ENCODE peak calls at places on chromosomes 12 and 14, in five cellular contexts. X is pancreas, K is fibroblast of lung, G is neural crest cell, U is lower leg skin. W is an unnamed sample.

GRCh38 chr14:105498430-105499255 is 7.6 kb downstream of the TEDC1 start:
- DNase-seq in X (peak; percentile 53), K (no peak), G (no peak), U (no peak), W (no peak)

GRCh38 chr14:95125156-95125555 is 32.2 kb downstream of the DICER1 start:
- DNase-seq in X (no peak), K (no peak), G (no peak), U (no peak), W (no peak)

GRCh38 chr14:73290279-73290678 is 53.0 kb downstream of the PAPLN start:
- DNase-seq in X (no peak), K (peak; percentile 28), G (no peak), U (no peak), W (no peak)

GRCh38 chr12:68439368-68440045 is 107.3 kb upstream of the MDM1 start:
- DNase-seq in X (no peak), K (no peak), G (no peak), U (no peak), W (no peak)

GRCh38 chr14:50763386-50764007 is 67.5 kb downstream of the NIN start:
- DNase-seq in X (no peak), K (peak; percentile 95), G (no peak), U (no peak), W (no peak)

GRCh38 chr14:60249321-60250251 is 565 bp downstream of the PPM1A start:
- DNase-seq in X (peak; percentile 86), K (peak; percentile 68), G (peak; percentile 68), U (peak; percentile 37), W (peak; percentile 85)

GRCh38 chr12:123712780-123713319 is 697 bp downstream of the ATP6V0A2 start:
- DNase-seq in X (no peak), K (no peak), G (no peak), U (no peak), W (no peak)

GRCh38 chr14:23182372-23183014 is 967 bp downstream of the SLC7A8 start:
- DNase-seq in X (peak; percentile 73), K (no peak), G (no peak), U (no peak), W (peak; percentile 66)

GRCh38 chr12:8780389-8780788 is 42.0 kb upstream of the A2ML1 start:
- DNase-seq in X (no peak), K (peak; percentile 56), G (no peak), U (no peak), W (no peak)
- TF ChIP-seq CTCF in X (no peak), K (peak; percentile 55), G (peak; percentile 78), U (no peak), W (peak; percentile 37)

GRCh38 chr12:13390921-13391320 is 194.4 kb downstream of the EMP1 start:
- DNase-seq in X (no peak), K (no peak), G (no peak), U (no peak), W (no peak)
- TF ChIP-seq CTCF in X (no peak), K (no peak), G (no peak), U (no peak), W (no peak)

DNA sequence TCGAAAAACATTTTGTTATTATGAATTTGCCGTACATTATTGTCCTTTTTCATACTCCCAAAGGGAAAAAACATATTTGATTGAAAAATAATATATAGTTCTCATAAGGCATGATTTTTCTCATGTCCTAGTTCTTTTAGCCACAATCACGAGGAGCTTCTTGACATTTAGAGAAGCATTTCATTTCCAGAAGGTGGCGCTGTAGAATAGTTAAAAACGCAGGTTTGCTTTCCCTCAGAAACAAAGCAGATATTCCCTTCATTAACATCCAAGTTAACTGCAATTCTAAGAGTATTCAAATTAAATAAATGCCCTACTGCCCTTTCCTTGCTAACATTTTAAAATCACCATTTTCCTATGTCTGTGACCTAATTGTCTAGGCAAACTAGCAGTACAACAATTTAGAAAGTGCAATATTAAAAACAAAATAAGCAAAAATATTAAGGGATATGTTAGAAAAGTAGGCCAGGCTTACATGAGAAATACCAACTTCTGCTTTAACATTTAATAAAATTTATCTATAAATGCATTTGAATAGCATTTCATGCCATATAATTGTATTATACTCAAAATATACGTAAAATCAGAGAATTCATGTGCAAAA is 10.9 kb upstream of the PIK3C2G start:
- DNase-seq in X (no peak), K (peak; percentile 84), G (peak; percentile 23), U (no peak), W (peak; percentile 24)
- TF ChIP-seq CTCF in X (peak; percentile 49), K (peak; percentile 67), G (peak; percentile 97), U (no peak), W (peak; percentile 69)

DNA sequence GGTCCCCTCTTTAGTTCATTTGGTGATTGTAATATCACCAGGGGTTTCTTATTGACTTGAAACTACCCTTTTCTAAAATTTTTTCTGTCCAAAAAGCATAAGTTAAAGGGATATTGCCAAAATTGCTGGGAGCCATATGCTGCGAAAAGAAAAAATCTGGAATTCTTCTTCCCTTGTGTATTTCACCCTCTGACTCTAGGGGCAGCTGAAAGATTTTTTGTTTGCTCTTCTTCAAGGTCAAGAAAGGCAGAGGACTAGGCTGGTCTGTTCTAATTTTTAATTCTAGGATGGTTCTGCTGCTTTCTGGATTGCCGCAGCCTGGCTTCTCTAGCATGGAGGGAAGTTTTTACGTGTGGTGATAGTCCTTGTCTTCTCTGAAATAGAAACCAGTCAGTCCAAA is 61.6 kb downstream of the FBXL14 start:
- DNase-seq in X (no peak), K (no peak), G (no peak), U (no peak), W (no peak)
- TF ChIP-seq CTCF in X (no peak), K (peak; percentile 19), G (peak; percentile 29), U (no peak), W (no peak)

DNA sequence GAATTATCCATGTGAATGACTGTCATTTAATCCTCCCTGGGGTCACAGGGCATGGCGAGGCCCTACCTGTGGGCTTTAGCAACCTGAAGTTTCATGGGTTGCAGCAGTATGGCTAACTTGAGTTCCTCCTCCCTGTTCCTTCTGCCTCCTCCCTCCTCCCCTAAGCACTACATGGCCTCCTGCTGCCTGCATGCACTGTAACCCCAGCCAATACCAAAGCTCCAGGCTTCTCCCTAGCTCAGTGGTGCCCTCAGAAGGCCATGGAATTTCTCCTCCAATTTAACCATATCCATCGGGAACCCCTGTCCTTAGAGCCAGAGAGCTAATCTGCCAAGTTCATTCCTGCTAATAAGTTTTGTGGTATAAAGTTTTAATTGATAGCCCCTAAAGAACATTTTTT is 95.1 kb downstream of the NT5DC3 start:
- DNase-seq in X (no peak), K (no peak), G (no peak), U (no peak), W (no peak)
- TF ChIP-seq CTCF in X (no peak), K (no peak), G (no peak), U (no peak), W (no peak)

GRCh38 chr12:30795660-30796507 is 41.1 kb upstream of the CAPRIN2 start:
- DNase-seq in X (peak; percentile 81), K (peak; percentile 70), G (peak; percentile 54), U (no peak), W (peak; percentile 81)
- TF ChIP-seq CTCF in X (no peak), K (peak; percentile 0), G (peak; percentile 50), U (no peak), W (no peak)

DNA sequence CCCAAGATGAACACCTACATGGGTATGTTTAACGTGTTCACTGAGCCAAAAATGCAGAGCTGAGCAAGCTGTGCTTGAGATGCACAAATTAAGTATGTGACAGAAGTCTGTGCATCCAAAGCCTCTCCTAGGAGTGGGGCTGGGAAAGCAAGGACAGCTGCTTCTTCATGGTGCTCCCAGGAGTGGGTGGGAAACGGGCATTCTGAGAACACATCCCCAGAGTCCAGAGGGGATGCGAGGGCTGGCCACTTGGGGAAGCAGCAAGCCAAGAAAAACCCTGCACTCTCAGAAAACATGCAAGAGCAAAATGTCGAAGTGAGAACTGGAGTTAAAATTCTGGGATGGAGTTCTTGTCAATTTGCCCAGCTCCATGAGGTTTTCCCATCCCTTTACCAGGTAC is 414.3 kb downstream of the BCAT1 start:
- DNase-seq in X (no peak), K (no peak), G (no peak), U (no peak), W (no peak)
- TF ChIP-seq CTCF in X (no peak), K (peak; percentile 24), G (no peak), U (no peak), W (no peak)

GRCh38 chr12:102300824-102301461 is 103.3 kb upstream of the PMCH start:
- DNase-seq in X (no peak), K (peak; percentile 77), G (no peak), U (no peak), W (no peak)
- TF ChIP-seq CTCF in X (peak; percentile 20), K (peak; percentile 57), G (peak; percentile 42), U (no peak), W (no peak)

GRCh38 chr12:50185975-50186663 is 18.9 kb upstream of the CERS5 start:
- DNase-seq in X (no peak), K (no peak), G (no peak), U (no peak), W (no peak)

GRCh38 chr12:50186667-50187066 is 19.5 kb upstream of the CERS5 start:
- DNase-seq in X (no peak), K (no peak), G (no peak), U (no peak), W (no peak)

GRCh38 chr12:50188875-50189575 is 21.9 kb upstream of the CERS5 start:
- DNase-seq in X (no peak), K (no peak), G (no peak), U (no peak), W (no peak)

GRCh38 chr12:50188280-50188781 is 21.2 kb upstream of the CERS5 start:
- DNase-seq in X (no peak), K (no peak), G (no peak), U (no peak), W (no peak)

GRCh38 chr12:50187084-50187900 is 20.1 kb upstream of the CERS5 start:
- DNase-seq in X (no peak), K (peak; percentile 80), G (no peak), U (no peak), W (no peak)
- TF ChIP-seq CTCF in X (no peak), K (no peak), G (no peak), U (no peak), W (no peak)

DNA sequence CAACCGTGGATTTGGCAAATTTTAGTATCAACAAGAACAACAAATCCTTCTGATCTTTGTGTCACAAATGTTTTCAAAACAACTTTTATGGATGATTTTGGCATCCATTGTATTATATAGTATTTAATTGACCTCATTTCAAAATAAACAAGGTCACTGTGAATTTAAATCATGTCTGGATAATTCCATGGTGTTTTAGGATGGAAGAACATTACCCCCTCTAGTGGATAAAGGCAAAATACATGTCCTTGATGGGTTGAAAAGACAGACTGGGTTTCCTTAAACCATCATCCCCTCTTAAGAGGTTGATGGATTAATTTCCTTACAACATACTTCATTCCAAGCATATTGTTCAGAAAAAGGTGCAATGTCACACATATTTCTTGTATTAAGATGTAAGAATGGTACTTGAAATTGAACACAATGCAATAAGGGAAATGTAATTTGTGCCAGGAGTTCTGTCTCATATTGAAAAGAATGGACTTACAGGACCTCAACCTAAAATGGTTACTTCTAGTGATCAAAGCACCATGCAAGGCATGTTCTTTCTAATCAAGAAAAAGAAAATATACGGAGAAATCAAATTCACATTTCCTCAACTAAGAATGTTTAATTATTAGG is 352.0 kb downstream of the BCAT1 start:
- DNase-seq in X (no peak), K (peak; percentile 77), G (no peak), U (no peak), W (no peak)
- TF ChIP-seq CTCF in X (peak; percentile 38), K (peak; percentile 74), G (peak; percentile 93), U (no peak), W (peak; percentile 75)

W was measured in nephron progenitor cell.